ENCODE peak calls at places on chromosomes 6 and 20, in six cellular contexts. V, Q, T, G, H and Y are unnamed samples. For H3K4me1, the result is how much of the 10 kb centered on the place peaks cover.

GRCh38 chr20:8216375-8217200 is 84.5 kb downstream of the PLCB1 start:
- DNase-seq in Q (no peak), T (no peak), G (no peak), H (no peak), V (no peak), Y (no peak)

GRCh38 chr20:63917811-63918210 is 22.9 kb downstream of the DNAJC5 start:
- DNase-seq in V (no peak), Q (no peak), H (no peak), G (no peak), T (no peak), Y (no peak)

GRCh38 chr20:22343612-22344011 is 240.8 kb downstream of the FOXA2 start:
- DNase-seq in T (no peak), Q (no peak), V (no peak), G (no peak), H (no peak), Y (no peak)

GRCh38 chr6:7938562-7939185 is 28.1 kb upstream of the TXNDC5 start:
- DNase-seq in G (no peak), H (no peak), V (no peak), T (no peak), Q (no peak), Y (no peak)

GRCh38 chr6:144758602-144759001 is 473.5 kb downstream of the UTRN start:
- DNase-seq in Q (no peak), V (no peak), G (no peak), T (no peak), H (no peak), Y (no peak)

GRCh38 chr20:58583141-58583540 is 67.9 kb upstream of the APCDD1L start:
- DNase-seq in H (peak), G (no peak), V (no peak), Q (no peak), T (no peak), Y (no peak)

GRCh38 chr6:74409447-74409846 is 713.4 kb downstream of the CD109 start:
- DNase-seq in H (no peak), T (no peak), G (no peak), Q (no peak), V (no peak), Y (peak)

GRCh38 chr6:47360388-47360787 is 50.7 kb upstream of the TNFRSF21 start:
- DNase-seq in V (no peak), G (no peak), Q (no peak), H (no peak), T (no peak), Y (no peak)

GRCh38 chr6:140744648-140745320 is 1370.3 kb upstream of the CITED2 start:
- DNase-seq in H (no peak), T (no peak), V (no peak), Q (no peak), G (peak), Y (peak)

GRCh38 chr6:8905647-8906231 is 470.4 kb upstream of the SLC35B3 start:
- DNase-seq in H (no peak), Q (no peak), T (no peak), V (no peak), G (no peak), Y (no peak)

GRCh38 chr20:37323985-37324384 is 22.0 kb upstream of the SRC start:
- DNase-seq in Q (no peak), V (no peak), T (no peak), G (no peak), H (no peak), Y (peak)

GRCh38 chr20:52313335-52313963 is 121.9 kb upstream of the ZFP64 start:
- DNase-seq in V (no peak), G (no peak), H (no peak), T (no peak), Q (no peak), Y (peak)

GRCh38 chr6:101398716-101399626 is 5.5 kb downstream of the GRIK2 start:
- DNase-seq in Q (no peak), H (no peak), V (no peak), T (no peak), G (no peak), Y (no peak)

GRCh38 chr6:22972771-22973170 is 403.4 kb downstream of the HDGFL1 start:
- DNase-seq in Q (no peak), G (no peak), H (no peak), V (no peak), T (no peak), Y (no peak)

GRCh38 chr20:13648291-13648690 is 9.6 kb upstream of the TASP1 start:
- DNase-seq in Q (peak), T (no peak), G (no peak), V (no peak), H (no peak), Y (no peak)

GRCh38 chr20:13654463-13655023 is 15.8 kb upstream of the TASP1 start:
- DNase-seq in G (no peak), H (no peak), Q (no peak), T (no peak), V (no peak), Y (no peak)

GRCh38 chr20:13648872-13649271 is 10.1 kb upstream of the TASP1 start:
- DNase-seq in V (no peak), Q (no peak), T (no peak), G (no peak), H (no peak), Y (no peak)

GRCh38 chr20:13650474-13650873 is 11.7 kb upstream of the TASP1 start:
- DNase-seq in G (no peak), V (no peak), Q (no peak), H (no peak), T (no peak), Y (no peak)

DNA sequence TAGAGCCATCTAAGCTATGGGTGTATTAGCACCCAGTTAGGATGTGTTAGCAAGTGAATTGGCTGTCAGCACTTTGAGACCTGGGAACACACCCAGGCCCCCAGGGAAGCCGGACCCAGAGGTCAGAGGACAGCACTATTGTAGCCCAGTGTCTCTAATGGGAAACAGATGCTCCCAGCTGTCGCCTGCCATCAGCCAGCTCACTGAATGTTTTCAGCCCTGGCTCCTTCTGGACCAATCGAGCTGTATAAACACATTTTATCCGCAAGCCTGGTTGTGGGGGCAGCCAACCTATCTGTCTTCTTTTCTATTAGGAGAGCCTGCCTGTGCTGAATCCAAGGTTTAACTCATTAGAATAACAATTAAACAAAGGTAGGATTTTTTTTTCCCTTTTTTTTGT is 10.8 kb upstream of the TASP1 start:
- DNase-seq in H (peak), V (no peak), T (no peak), G (no peak), Q (peak), Y (peak)
- H3K4me3 ChIP-seq in H (no peak), V (no peak), T (no peak), G (no peak), Q (no peak), Y (no peak)

GRCh38 chr6:161542581-161542980 is 268.7 kb upstream of the AGPAT4 start:
- DNase-seq in G (no peak), H (no peak), T (no peak), V (no peak), Q (no peak), Y (no peak)

GRCh38 chr6:161546632-161547031 is 272.8 kb upstream of the AGPAT4 start:
- DNase-seq in H (no peak), T (no peak), V (no peak), Q (no peak), G (no peak), Y (no peak)

GRCh38 chr6:161543910-161544309 is 270.0 kb upstream of the AGPAT4 start:
- DNase-seq in T (no peak), Q (no peak), V (no peak), G (no peak), H (no peak), Y (no peak)

GRCh38 chr6:161545741-161546140 is 271.9 kb upstream of the AGPAT4 start:
- DNase-seq in T (no peak), Q (no peak), V (no peak), G (no peak), H (no peak), Y (no peak)

GRCh38 chr6:161544801-161545490 is 271.1 kb upstream of the AGPAT4 start:
- DNase-seq in G (no peak), T (no peak), H (no peak), V (no peak), Q (no peak), Y (no peak)
- H3K4me1 ChIP-seq in G (under half), T (under half), H (under half), V (under half), Q (under half), Y (under half)

GRCh38 chr6:135465903-135466302 is 31.6 kb downstream of the AHI1 start:
- DNase-seq in G (no peak), T (no peak), Q (no peak), H (no peak), V (no peak), Y (no peak)
- H3K4me3 ChIP-seq in G (no peak), T (no peak), Q (no peak), H (no peak), V (no peak), Y (no peak)

DNA sequence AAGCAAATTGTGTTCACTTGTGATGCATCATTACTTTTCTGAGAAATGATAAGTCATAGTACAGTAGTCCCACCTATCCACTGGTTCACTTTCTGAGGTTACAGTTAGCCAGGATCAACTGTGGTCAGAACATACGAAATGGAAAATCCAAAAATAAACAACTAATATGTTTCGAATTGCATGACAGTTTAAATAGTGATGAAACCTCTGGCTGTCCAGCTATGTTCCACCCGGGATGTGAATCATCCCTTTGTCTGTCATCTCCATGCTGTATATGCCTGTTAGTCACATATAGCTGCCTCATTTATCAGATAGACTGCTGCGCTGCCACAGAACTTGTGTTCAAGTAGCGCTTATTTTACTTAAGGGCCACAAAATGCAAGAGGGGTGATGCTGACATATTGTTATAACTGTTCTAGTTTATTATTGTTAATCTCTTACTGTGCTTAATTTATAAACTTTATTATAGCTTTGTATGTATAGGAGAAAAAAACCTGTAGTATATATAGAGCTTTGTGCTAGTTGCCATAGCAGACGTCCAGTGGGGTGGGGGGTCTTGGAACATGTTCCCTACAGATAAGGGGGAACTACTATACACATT is 29.2 kb downstream of the AFDN start:
- DNase-seq in Q (no peak), H (peak), V (no peak), T (no peak), G (no peak), Y (peak)
- H3K4me1 ChIP-seq in Q (half or more), H (under half), V (under half), T (under half), G (under half), Y (under half)

GRCh38 chr6:142947702-142948480 is 2.9 kb upstream of the HIVEP2 start:
- DNase-seq in T (no peak), G (no peak), V (no peak), H (no peak), Q (no peak), Y (no peak)
- H3K4me3 ChIP-seq in T (peak), G (peak), V (peak), H (peak), Q (peak), Y (peak)

DNA sequence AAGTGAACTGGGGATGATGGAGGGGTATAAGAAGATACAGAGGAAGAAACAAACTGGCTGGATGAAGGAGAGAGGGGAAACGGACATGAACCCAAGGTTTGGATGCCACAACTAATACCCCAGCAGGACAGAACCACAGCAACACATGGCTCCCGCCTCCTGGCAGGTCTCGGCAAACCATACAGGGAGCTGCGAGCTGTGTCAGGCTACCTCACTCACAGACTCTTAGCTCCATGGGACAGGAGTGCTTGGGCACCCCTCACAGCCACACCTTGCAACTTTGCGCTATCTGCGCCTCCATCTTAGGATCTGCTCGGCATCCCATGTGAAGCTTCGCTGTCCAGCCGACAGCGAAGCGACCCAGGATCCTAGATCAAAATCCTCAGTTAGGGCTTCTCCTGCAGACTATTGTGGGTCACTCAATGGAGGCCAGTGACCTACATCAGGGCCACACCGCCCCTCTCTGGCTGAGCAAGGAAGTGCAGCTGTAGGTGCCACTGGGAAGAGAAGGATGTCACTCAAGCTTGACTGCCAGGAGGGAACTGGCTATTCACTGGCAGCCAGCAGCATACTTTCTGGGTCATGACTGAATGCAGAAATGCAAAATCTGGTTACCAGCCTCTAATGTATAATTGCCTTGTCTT is 174.4 kb upstream of the RIN2 start:
- DNase-seq in H (peak), T (peak), G (peak), V (no peak), Q (peak), Y (peak)
- H3K4me1 ChIP-seq in H (under half), T (under half), G (under half), V (under half), Q (under half), Y (under half)

GRCh38 chr6:1576166-1576565 is 33.5 kb upstream of the FOXC1 start:
- DNase-seq in Q (no peak), H (no peak), G (no peak), T (no peak), V (no peak), Y (no peak)

GRCh38 chr6:1575213-1576041 is 34.3 kb upstream of the FOXC1 start:
- DNase-seq in H (no peak), G (no peak), V (no peak), Q (peak), T (no peak), Y (no peak)

GRCh38 chr6:1576711-1577110 is 33.0 kb upstream of the FOXC1 start:
- DNase-seq in G (no peak), Q (no peak), H (no peak), T (no peak), V (no peak), Y (no peak)

GRCh38 chr6:1578293-1578745 is 31.4 kb upstream of the FOXC1 start:
- DNase-seq in T (no peak), H (no peak), Q (no peak), G (no peak), V (no peak), Y (no peak)

GRCh38 chr6:1577146-1577680 is 32.5 kb upstream of the FOXC1 start:
- DNase-seq in T (no peak), H (no peak), V (no peak), G (no peak), Q (no peak), Y (no peak)
- H3K4me3 ChIP-seq in T (no peak), H (no peak), V (no peak), G (no peak), Q (no peak), Y (no peak)

GRCh38 chr6:25413506-25413905 is 134.3 kb downstream of the CARMIL1 start:
- DNase-seq in V (no peak), G (no peak), T (no peak), Q (no peak), H (no peak), Y (peak)

GRCh38 chr6:25415274-25415673 is 136.1 kb downstream of the CARMIL1 start:
- DNase-seq in G (no peak), V (no peak), T (no peak), H (no peak), Q (no peak), Y (no peak)

GRCh38 chr6:25415701-25416100 is 136.5 kb downstream of the CARMIL1 start:
- DNase-seq in H (no peak), T (no peak), V (no peak), Q (no peak), G (no peak), Y (no peak)

GRCh38 chr6:25414755-25415154 is 135.6 kb downstream of the CARMIL1 start:
- DNase-seq in Q (no peak), T (no peak), H (no peak), G (no peak), V (no peak), Y (peak)

GRCh38 chr6:25414168-25414567 is 135.0 kb downstream of the CARMIL1 start:
- DNase-seq in T (no peak), V (no peak), G (no peak), Q (no peak), H (no peak), Y (peak)
- H3K4me1 ChIP-seq in T (under half), V (half or more), G (under half), Q (under half), H (under half), Y (half or more)

GRCh38 chr20:32355417-32355841 is 2.7 kb upstream of the ASXL1 start:
- DNase-seq in V (no peak), Q (no peak), G (no peak), H (no peak), T (no peak), Y (no peak)

GRCh38 chr20:32352101-32352720 is 5.9 kb upstream of the ASXL1 start:
- DNase-seq in G (no peak), H (no peak), T (no peak), Q (no peak), V (no peak), Y (no peak)

GRCh38 chr20:32356935-32357868 is 929 bp upstream of the ASXL1 start:
- DNase-seq in V (no peak), G (no peak), Q (no peak), T (no peak), H (no peak), Y (peak)

GRCh38 chr20:32353848-32354496 is 4.2 kb upstream of the ASXL1 start:
- DNase-seq in H (no peak), G (no peak), T (no peak), Q (no peak), V (no peak), Y (no peak)

DNA sequence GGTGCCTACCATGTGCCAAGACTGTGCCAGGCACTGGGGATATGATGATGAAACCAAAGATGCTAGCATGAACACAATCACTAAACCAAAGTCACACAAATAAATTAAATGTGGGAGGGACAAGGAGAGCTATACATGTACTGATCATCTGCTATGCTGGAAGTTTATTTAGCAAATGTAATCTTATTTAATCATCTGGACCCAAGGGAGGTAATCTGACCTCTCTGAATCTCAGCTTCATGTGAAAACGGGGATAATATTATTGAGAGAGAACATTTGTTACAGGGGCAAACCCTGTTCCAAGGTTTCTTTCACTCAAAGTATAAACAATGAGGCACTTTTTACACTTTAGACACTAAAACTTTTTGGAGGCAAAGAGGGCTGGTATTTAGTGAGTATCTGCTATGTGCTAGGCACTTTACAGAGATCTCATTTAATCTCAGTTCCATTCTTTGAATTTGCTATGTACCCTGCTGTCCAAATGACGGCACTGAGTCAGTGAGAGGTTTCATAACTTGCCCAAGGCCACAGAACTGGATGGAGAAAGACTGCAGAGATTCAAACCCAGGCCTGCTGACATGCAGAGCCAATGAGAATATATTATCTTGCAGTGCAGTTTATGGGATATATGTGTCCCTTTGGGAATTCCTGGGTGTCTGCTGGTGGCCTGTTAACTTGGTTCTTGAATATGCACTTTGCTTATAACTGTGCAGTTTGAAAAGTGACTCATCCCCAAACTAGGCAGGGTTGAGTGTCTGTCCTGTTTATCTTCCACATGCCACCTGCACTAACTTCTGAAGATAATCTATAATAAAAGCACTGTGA is 3.3 kb upstream of the ASXL1 start:
- DNase-seq in V (no peak), Q (no peak), G (no peak), H (no peak), T (no peak), Y (peak)
- H3K4me3 ChIP-seq in V (no peak), Q (no peak), G (no peak), H (no peak), T (no peak), Y (peak)

GRCh38 chr20:47355489-47356219 is 845 bp downstream of the ZMYND8 start:
- DNase-seq in V (no peak), Q (no peak), T (no peak), G (no peak), H (no peak), Y (peak)
- H3K4me1 ChIP-seq in V (half or more), Q (half or more), T (half or more), G (half or more), H (under half), Y (half or more)